ENCODE peak calls at places on chromosome 18, in ten cellular contexts. Y is tibial artery, A is RWPE1, E is suprapubic skin, I is astrocyte, L is hepatocyte, O is H9, B is fibroblast of the aortic adventitia, P is uterus, C is Peyer's patch. D is an unnamed sample.
A peak's percentile ranks its signal among the peaks of the same experiment; 100 is the strongest.

GRCh38 chr18:5058768-5059539 is 138.1 kb downstream of the AKAIN1 start:
- DNase-seq in Y (no peak), A (no peak), E (no peak), I (no peak), L (no peak), O (no peak), B (no peak), P (no peak), C (no peak), D (no peak)

GRCh38 chr18:45050712-45051639 is 370.3 kb downstream of the SETBP1 start:
- DNase-seq in Y (no peak), A (peak; percentile 31), E (no peak), I (peak; percentile 94), L (peak; percentile 68), O (no peak), B (peak; percentile 90), P (no peak), C (no peak), D (no peak)

GRCh38 chr18:32372381-32373061 is 98.2 kb downstream of the GAREM1 start:
- DNase-seq in Y (no peak), A (peak; percentile 31), E (no peak), I (no peak), L (peak; percentile 80), O (no peak), B (peak; percentile 22), P (no peak), C (no peak), D (no peak)

GRCh38 chr18:61992923-61993322 is 100.1 kb upstream of the RNF152 start:
- DNase-seq in Y (no peak), A (no peak), E (no peak), I (peak; percentile 80), L (no peak), O (no peak), B (peak; percentile 85), P (no peak), C (no peak), D (no peak)

GRCh38 chr18:63207825-63208224 is 111.7 kb downstream of the BCL2 start:
- DNase-seq in Y (no peak), A (no peak), E (no peak), I (no peak), L (no peak), O (no peak), B (no peak), P (no peak), C (no peak), D (no peak)

GRCh38 chr18:814300-815084 is 2.5 kb upstream of the YES1 start:
- DNase-seq in Y (no peak), A (no peak), E (no peak), I (no peak), L (no peak), O (peak; percentile 53), B (no peak), P (no peak), C (no peak), D (no peak)

GRCh38 chr18:57743008-57743407 is 60.1 kb downstream of the ATP8B1 start:
- DNase-seq in Y (no peak), A (no peak), E (no peak), I (peak; percentile 93), L (no peak), O (no peak), B (peak; percentile 90), P (no peak), C (no peak), D (no peak)

GRCh38 chr18:78776151-78776550 is 203.5 kb upstream of the SALL3 start:
- DNase-seq in Y (no peak), A (no peak), E (no peak), I (no peak), L (no peak), O (no peak), B (no peak), P (no peak), C (no peak), D (no peak)

GRCh38 chr18:493974-494601 is 6.4 kb downstream of the COLEC12 start:
- DNase-seq in Y (no peak), A (no peak), E (no peak), I (no peak), L (no peak), O (no peak), B (peak; percentile 79), P (no peak), C (no peak), D (no peak)

GRCh38 chr18:53416985-53417384 is 807.5 kb downstream of the MBD2 start:
- DNase-seq in Y (no peak), A (no peak), E (no peak), I (no peak), L (no peak), O (no peak), B (no peak), P (no peak), C (no peak), D (no peak)

GRCh38 chr18:45415614-45416013 is 199.7 kb upstream of the SLC14A2 start:
- DNase-seq in Y (no peak), A (no peak), E (no peak), I (no peak), L (no peak), O (peak; percentile 24), B (no peak), P (no peak), C (no peak), D (no peak)

GRCh38 chr18:48947583-48947982 is 3.2 kb downstream of the SMAD7 start:
- DNase-seq in Y (no peak), A (no peak), E (no peak), I (no peak), L (peak; percentile 36), O (peak; percentile 22), B (no peak), P (no peak), C (no peak), D (peak; percentile 67)

GRCh38 chr18:4283746-4284291 is 171.3 kb downstream of the DLGAP1 start:
- DNase-seq in Y (no peak), A (no peak), E (no peak), I (no peak), L (no peak), O (no peak), B (no peak), P (no peak), C (no peak), D (no peak)

GRCh38 chr18:1383465-1383864 is 478.8 kb downstream of the ADCYAP1 start:
- DNase-seq in Y (no peak), A (no peak), E (no peak), I (no peak), L (no peak), O (peak; percentile 39), B (no peak), P (no peak), C (no peak), D (no peak)

GRCh38 chr18:79404567-79404910 is 8.8 kb downstream of the NFATC1 start:
- DNase-seq in Y (no peak), A (no peak), E (peak; percentile 70), I (no peak), L (no peak), O (no peak), B (no peak), P (no peak), C (peak; percentile 56), D (no peak)

GRCh38 chr18:11343096-11343495 is 193.7 kb upstream of the PIEZO2 start:
- DNase-seq in Y (no peak), A (no peak), E (no peak), I (no peak), L (no peak), O (no peak), B (no peak), P (no peak), C (no peak), D (no peak)

GRCh38 chr18:59814872-59815271 is 84.9 kb upstream of the PMAIP1 start:
- DNase-seq in Y (no peak), A (peak; percentile 2), E (no peak), I (peak; percentile 85), L (no peak), O (no peak), B (peak; percentile 93), P (no peak), C (no peak), D (no peak)

GRCh38 chr18:13290856-13291271 is 72.3 kb downstream of the LDLRAD4 start:
- DNase-seq in Y (no peak), A (no peak), E (no peak), I (no peak), L (no peak), O (no peak), B (no peak), P (no peak), C (no peak), D (no peak)

GRCh38 chr18:29361843-29362242 is 1184.9 kb upstream of the CDH2 start:
- DNase-seq in Y (no peak), A (no peak), E (no peak), I (no peak), L (peak; percentile 8), O (peak; percentile 86), B (no peak), P (no peak), C (no peak), D (no peak)
- TF ChIP-seq CTCF in Y (no peak), A (no peak), E (no peak), I (no peak), L (no peak), O (peak; percentile 62), B (no peak), P (no peak), C (no peak), D (no peak)

GRCh38 chr18:35055105-35055504 is 13.9 kb downstream of the MAPRE2 start:
- DNase-seq in Y (no peak), A (no peak), E (no peak), I (no peak), L (no peak), O (no peak), B (no peak), P (no peak), C (no peak), D (no peak)
- TF ChIP-seq CTCF in Y (no peak), A (no peak), E (no peak), I (no peak), L (no peak), O (no peak), B (no peak), P (no peak), C (no peak), D (no peak)

GRCh38 chr18:69367104-69367503 is 33.6 kb upstream of the DOK6 start:
- DNase-seq in Y (no peak), A (no peak), E (no peak), I (no peak), L (no peak), O (no peak), B (no peak), P (no peak), C (no peak), D (no peak)
- TF ChIP-seq CTCF in Y (no peak), A (no peak), E (no peak), I (no peak), L (no peak), O (no peak), B (no peak), P (no peak), C (no peak), D (no peak)

DNA sequence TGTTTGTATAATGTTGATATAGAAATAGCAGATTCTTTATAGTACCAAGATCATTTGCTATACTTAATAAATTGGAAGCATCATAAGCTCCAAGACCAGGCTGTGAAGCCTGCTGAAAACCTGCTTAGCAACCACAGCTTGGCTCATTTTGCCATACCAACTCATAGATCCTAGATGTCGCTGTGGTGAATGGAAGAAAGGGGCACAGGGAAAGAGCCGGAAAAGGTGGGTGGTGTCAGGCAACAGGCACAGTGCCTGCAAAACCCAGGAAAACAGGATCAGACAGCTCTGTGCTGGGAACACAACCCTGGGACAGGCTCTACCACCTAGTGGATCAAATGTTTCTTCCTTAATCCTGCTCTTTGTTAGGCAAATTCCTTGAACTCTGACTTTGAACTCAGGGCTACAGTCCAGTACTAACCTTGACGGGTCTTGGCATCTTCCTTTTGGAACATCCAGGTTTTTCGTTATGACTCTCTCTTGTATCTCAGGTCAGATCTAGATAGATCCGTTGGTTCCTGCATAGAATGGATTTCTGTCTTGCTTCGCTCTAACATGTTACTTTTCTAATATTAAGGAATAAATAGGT is 31.6 kb downstream of the TWSG1 start:
- DNase-seq in Y (peak; percentile 32), A (peak; percentile 79), E (no peak), I (peak; percentile 42), L (peak; percentile 61), O (peak; percentile 82), B (peak; percentile 52), P (no peak), C (no peak), D (no peak)
- TF ChIP-seq CTCF in Y (peak; percentile 46), A (peak; percentile 58), E (peak; percentile 26), I (peak; percentile 33), L (peak; percentile 40), O (peak; percentile 65), B (peak; percentile 50), P (no peak), C (no peak), D (peak; percentile 41)